ENCODE peak calls at places on chromosomes 5 and 9, in ten cellular contexts. Y, G, I, B, Q, P, V, C, W and Z are unnamed samples.
A peak's percentile ranks its signal among the peaks of the same experiment; 100 is the strongest.

GRCh38 chr9:84711936-84712335 is 42.4 kb downstream of the NTRK2 start:
- DNase-seq in Y (peak; percentile 55), G (no peak), I (peak; percentile 70), B (peak; percentile 81), Q (no peak), P (peak; percentile 11), V (no peak), C (peak; percentile 82), W (no peak), Z (no peak)

GRCh38 chr9:92637331-92637730 is 32.6 kb downstream of the IPPK start:
- DNase-seq in Y (no peak), G (no peak), I (peak; percentile 53), B (no peak), Q (no peak), P (no peak), V (no peak), C (no peak), W (no peak), Z (no peak)

GRCh38 chr5:127011151-127011550 is 19.2 kb downstream of the MARCHF3 start:
- DNase-seq in Y (peak; percentile 96), G (no peak), I (no peak), B (peak; percentile 89), Q (no peak), P (peak; percentile 91), V (no peak), C (no peak), W (no peak), Z (no peak)

GRCh38 chr9:120892748-120893584 is 16.0 kb upstream of the PHF19 start:
- DNase-seq in Y (peak; percentile 72), G (peak; percentile 81), I (no peak), B (peak; percentile 88), Q (no peak), P (peak; percentile 90), V (peak; percentile 48), C (no peak), W (no peak), Z (no peak)

GRCh38 chr5:124093658-124094057 is 581.7 kb downstream of the CSNK1G3 start:
- DNase-seq in Y (no peak), G (no peak), I (no peak), B (no peak), Q (no peak), P (no peak), V (no peak), C (no peak), W (no peak), Z (no peak)

GRCh38 chr5:139272471-139273321 is 20.8 kb upstream of the MATR3 start:
- DNase-seq in Y (peak; percentile 84), G (no peak), I (no peak), B (peak; percentile 32), Q (no peak), P (no peak), V (no peak), C (peak; percentile 65), W (no peak), Z (no peak)

GRCh38 chr5:81925012-81925411 is 46.8 kb upstream of the ATG10 start:
- DNase-seq in Y (no peak), G (no peak), I (no peak), B (no peak), Q (no peak), P (no peak), V (no peak), C (no peak), W (no peak), Z (no peak)

GRCh38 chr9:124126571-124127289 is 115.2 kb downstream of the LHX2 start:
- DNase-seq in Y (peak; percentile 70), G (peak; percentile 39), I (peak; percentile 77), B (peak; percentile 65), Q (peak; percentile 77), P (peak; percentile 56), V (peak; percentile 65), C (peak; percentile 79), W (no peak), Z (peak; percentile 83)

GRCh38 chr5:137374110-137374853 is 124.8 kb downstream of the SPOCK1 start:
- DNase-seq in Y (no peak), G (no peak), I (no peak), B (no peak), Q (no peak), P (no peak), V (no peak), C (no peak), W (no peak), Z (no peak)

GRCh38 chr5:9335754-9336495 is 209.9 kb downstream of the SEMA5A start:
- DNase-seq in Y (peak; percentile 44), G (no peak), I (no peak), B (no peak), Q (no peak), P (no peak), V (no peak), C (no peak), W (no peak), Z (no peak)

GRCh38 chr9:7001571-7001970 is 243.8 kb downstream of the KDM4C start:
- DNase-seq in Y (no peak), G (no peak), I (no peak), B (no peak), Q (no peak), P (no peak), V (no peak), C (no peak), W (no peak), Z (no peak)

GRCh38 chr9:136016221-136016881 is 55.2 kb upstream of the UBAC1 start:
- DNase-seq in Y (no peak), G (no peak), I (no peak), B (no peak), Q (no peak), P (no peak), V (no peak), C (no peak), W (peak; percentile 77), Z (no peak)

GRCh38 chr9:29966247-29966646 is 2393.0 kb upstream of the C9orf72 start:
- DNase-seq in Y (peak; percentile 4), G (no peak), I (no peak), B (peak; percentile 41), Q (no peak), P (peak; percentile 31), V (no peak), C (peak; percentile 15), W (no peak), Z (no peak)

GRCh38 chr9:5949103-5949699 is 58.5 kb downstream of the MLANA start:
- DNase-seq in Y (peak; percentile 38), G (no peak), I (no peak), B (no peak), Q (no peak), P (peak; percentile 36), V (no peak), C (no peak), W (no peak), Z (no peak)

GRCh38 chr5:61085885-61086284 is 76.4 kb downstream of the SMIM15 start:
- DNase-seq in Y (no peak), G (no peak), I (no peak), B (no peak), Q (no peak), P (no peak), V (no peak), C (no peak), W (no peak), Z (no peak)

GRCh38 chr5:115430374-115430773 is 114.2 kb downstream of the FEM1C start:
- DNase-seq in Y (no peak), G (no peak), I (no peak), B (no peak), Q (no peak), P (no peak), V (no peak), C (no peak), W (no peak), Z (no peak)

GRCh38 chr5:33148076-33148501 is 292.7 kb upstream of the TARS1 start:
- DNase-seq in Y (peak; percentile 94), G (no peak), I (no peak), B (peak; percentile 89), Q (no peak), P (peak; percentile 93), V (no peak), C (no peak), W (no peak), Z (no peak)

GRCh38 chr5:104189909-104190308 is 627.3 kb upstream of the NUDT12 start:
- DNase-seq in Y (peak; percentile 37), G (no peak), I (no peak), B (peak; percentile 84), Q (no peak), P (peak; percentile 89), V (no peak), C (no peak), W (no peak), Z (no peak)

GRCh38 chr9:38062498-38063362 is 6.3 kb downstream of the SHB start:
- DNase-seq in Y (peak; percentile 82), G (no peak), I (no peak), B (peak; percentile 78), Q (no peak), P (peak; percentile 77), V (no peak), C (no peak), W (no peak), Z (no peak)

GRCh38 chr9:87673446-87674109 is 52.3 kb upstream of the CTSL start:
- DNase-seq in Y (no peak), G (no peak), I (peak; percentile 55), B (no peak), Q (no peak), P (no peak), V (no peak), C (no peak), W (no peak), Z (no peak)

GRCh38 chr9:131347376-131348020 is 46.4 kb upstream of the PRRC2B start:
- DNase-seq in Y (no peak), G (no peak), I (no peak), B (no peak), Q (no peak), P (no peak), V (no peak), C (no peak), W (peak; percentile 73), Z (no peak)

GRCh38 chr9:2012347-2012746 is 2.8 kb upstream of the SMARCA2 start:
- DNase-seq in Y (no peak), G (no peak), I (no peak), B (no peak), Q (no peak), P (no peak), V (no peak), C (no peak), W (no peak), Z (no peak)

GRCh38 chr9:125409217-125409636 is 147.6 kb downstream of the GAPVD1 start:
- DNase-seq in Y (no peak), G (no peak), I (no peak), B (no peak), Q (no peak), P (no peak), V (no peak), C (no peak), W (no peak), Z (no peak)

GRCh38 chr5:119343766-119344165 is 12.1 kb upstream of the TNFAIP8 start:
- DNase-seq in Y (peak; percentile 6), G (no peak), I (no peak), B (peak; percentile 85), Q (peak; percentile 60), P (peak; percentile 56), V (no peak), C (no peak), W (no peak), Z (no peak)

GRCh38 chr5:146109379-146109778 is 4.0 kb upstream of the PLAC8L1 start:
- DNase-seq in Y (no peak), G (no peak), I (no peak), B (no peak), Q (no peak), P (no peak), V (no peak), C (no peak), W (no peak), Z (no peak)

GRCh38 chr9:22401671-22402070 is 45.0 kb upstream of the DMRTA1 start:
- DNase-seq in Y (peak; percentile 3), G (no peak), I (no peak), B (peak; percentile 53), Q (no peak), P (peak; percentile 35), V (no peak), C (no peak), W (no peak), Z (no peak)

GRCh38 chr5:77641397-77641943 is 3.0 kb upstream of the OTP start:
- DNase-seq in Y (no peak), G (no peak), I (no peak), B (no peak), Q (no peak), P (no peak), V (no peak), C (no peak), W (no peak), Z (no peak)

GRCh38 chr5:17080361-17080760 is 137.1 kb upstream of the BASP1 start:
- DNase-seq in Y (no peak), G (no peak), I (no peak), B (no peak), Q (no peak), P (no peak), V (no peak), C (no peak), W (no peak), Z (no peak)